ENCODE peak calls at places on chromosomes 3 and 15, in nine cellular contexts. Z is CD8-positive, alpha-beta T cell; D is IMR-90; N is upper lobe of right lung; K is heart left ventricle; M is left ventricle myocardium inferior; E is thoracic aorta; G is cardiac muscle cell; P is right cardiac atrium. B is an unnamed sample.

GRCh38 chr3:45011756-45012441 is 14.2 kb upstream of the CLEC3B start:
- DNase-seq in Z (no peak), D (peak; percentile 91), N (peak; percentile 67), K (peak; percentile 71), M (peak; percentile 77), E (no peak), G (peak; percentile 95), P (peak; percentile 82), B (peak; percentile 79)

GRCh38 chr3:54888873-54889272 is 39.0 kb downstream of the LRTM1 start:
- DNase-seq in Z (no peak), D (peak; percentile 24), N (no peak), K (no peak), M (no peak), E (no peak), G (peak; percentile 61), P (no peak), B (no peak)

GRCh38 chr15:89523101-89523500 is 26.7 kb upstream of the RHCG start:
- DNase-seq in Z (no peak), D (no peak), N (no peak), K (no peak), M (no peak), E (no peak), G (no peak), P (no peak), B (no peak)

GRCh38 chr3:5093786-5094185 is 28.3 kb upstream of the ARL8B start:
- DNase-seq in Z (no peak), D (no peak), N (no peak), K (no peak), M (no peak), E (no peak), G (no peak), P (no peak), B (no peak)

GRCh38 chr3:123740391-123740822 is 143.7 kb downstream of the MYLK start:
- DNase-seq in Z (no peak), D (no peak), N (no peak), K (no peak), M (peak; percentile 34), E (no peak), G (no peak), P (peak; percentile 76), B (no peak)

GRCh38 chr3:193148678-193149473 is 92.1 kb upstream of the PLAAT1 start:
- DNase-seq in Z (no peak), D (no peak), N (no peak), K (no peak), M (no peak), E (no peak), G (no peak), P (no peak), B (no peak)

GRCh38 chr3:188157407-188157806 is 3.5 kb downstream of the LPP start:
- DNase-seq in Z (no peak), D (no peak), N (no peak), K (no peak), M (no peak), E (no peak), G (no peak), P (no peak), B (no peak)

GRCh38 chr15:86863226-86863915 is 783.7 kb downstream of the AGBL1 start:
- DNase-seq in Z (no peak), D (no peak), N (no peak), K (no peak), M (no peak), E (no peak), G (peak; percentile 6), P (no peak), B (no peak)

GRCh38 chr3:141412087-141412935 is 44.0 kb downstream of the ZBTB38 start:
- DNase-seq in Z (peak; percentile 55), D (peak; percentile 96), N (no peak), K (peak; percentile 62), M (peak; percentile 45), E (no peak), G (peak; percentile 80), P (no peak), B (peak; percentile 77)

GRCh38 chr15:78321041-78321570 is 19.0 kb upstream of the CRABP1 start:
- DNase-seq in Z (no peak), D (no peak), N (peak; percentile 52), K (no peak), M (no peak), E (no peak), G (no peak), P (no peak), B (no peak)

GRCh38 chr3:33980252-33980651 is 181.8 kb downstream of the PDCD6IP start:
- DNase-seq in Z (no peak), D (peak; percentile 85), N (no peak), K (no peak), M (no peak), E (no peak), G (peak; percentile 50), P (no peak), B (peak; percentile 26)

GRCh38 chr15:81256916-81257315 is 60.2 kb downstream of the IL16 start:
- DNase-seq in Z (no peak), D (peak; percentile 73), N (no peak), K (no peak), M (no peak), E (no peak), G (peak; percentile 74), P (no peak), B (no peak)

GRCh38 chr3:110687138-110687537 is 384.5 kb upstream of the NECTIN3 start:
- DNase-seq in Z (no peak), D (peak; percentile 69), N (no peak), K (no peak), M (no peak), E (no peak), G (no peak), P (no peak), B (no peak)

GRCh38 chr3:154121236-154122095 is at the start of gene ARHGEF26:
- DNase-seq in Z (peak; percentile 61), D (peak; percentile 56), N (peak; percentile 95), K (peak; percentile 87), M (peak; percentile 86), E (peak; percentile 64), G (peak; percentile 85), P (peak; percentile 95), B (peak; percentile 82)

GRCh38 chr15:85867250-85867649 is 72.5 kb upstream of the KLHL25 start:
- DNase-seq in Z (no peak), D (no peak), N (no peak), K (no peak), M (no peak), E (no peak), G (no peak), P (no peak), B (no peak)

GRCh38 chr3:20080956-20081554 is 40.8 kb downstream of the KAT2B start:
- DNase-seq in Z (peak; percentile 32), D (peak; percentile 6), N (peak; percentile 67), K (peak; percentile 85), M (peak; percentile 84), E (peak; percentile 33), G (no peak), P (peak; percentile 92), B (no peak)

GRCh38 chr15:59436774-59437472 is 1.1 kb upstream of the FAM81A start:
- DNase-seq in Z (no peak), D (no peak), N (no peak), K (no peak), M (no peak), E (no peak), G (peak; percentile 45), P (no peak), B (no peak)

GRCh38 chr3:179347108-179347382 is 464 bp upstream of the MFN1 start:
- DNase-seq in Z (no peak), D (no peak), N (no peak), K (no peak), M (no peak), E (no peak), G (no peak), P (no peak), B (no peak)

GRCh38 chr15:43329222-43329959 is 982 bp downstream of the LCMT2 start:
- DNase-seq in Z (no peak), D (peak; percentile 37), N (no peak), K (no peak), M (no peak), E (no peak), G (peak; percentile 7), P (peak; percentile 39), B (no peak)

DNA sequence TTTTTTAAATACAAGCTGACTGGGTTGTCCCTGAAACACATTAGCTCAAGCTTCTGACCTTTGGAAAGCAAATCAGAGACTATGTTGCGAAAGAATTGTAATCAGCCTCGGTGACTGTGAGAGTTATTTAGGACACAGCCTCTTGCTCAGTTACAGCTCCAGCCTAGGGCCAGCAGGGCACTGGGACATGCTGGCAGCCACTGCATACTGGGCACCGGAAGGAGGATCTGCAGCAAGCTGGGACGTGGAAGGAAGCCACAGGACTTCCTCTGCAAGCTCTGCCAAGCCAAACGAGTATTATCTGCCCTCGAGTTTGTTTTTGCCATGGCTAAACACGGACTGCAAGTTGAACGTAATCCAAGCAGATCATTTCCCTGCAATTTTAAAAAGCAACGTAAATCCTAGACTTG is 24.4 kb upstream of the COPG1 start:
- DNase-seq in Z (no peak), D (peak; percentile 69), N (peak; percentile 89), K (peak; percentile 87), M (peak; percentile 86), E (no peak), G (peak; percentile 81), P (peak; percentile 95), B (no peak)
- H3K4me3 ChIP-seq in Z (no peak overlapping the region), D (peak overlapping the region; percentile 2), N (peak overlapping the region; percentile 15), K (no peak overlapping the region), M (peak overlapping the region; percentile 37), E (peak overlapping the region; percentile 47), G (no peak overlapping the region), P (no peak overlapping the region), B (no peak overlapping the region)

GRCh38 chr3:107816082-107816481 is 274.7 kb downstream of the CD47 start:
- DNase-seq in Z (no peak), D (no peak), N (no peak), K (no peak), M (no peak), E (no peak), G (no peak), P (no peak), B (no peak)

GRCh38 chr3:107806021-107806420 is 283.3 kb downstream of the BBX start:
- DNase-seq in Z (no peak), D (no peak), N (no peak), K (no peak), M (no peak), E (no peak), G (no peak), P (no peak), B (no peak)

GRCh38 chr3:107813066-107813465 is 277.8 kb downstream of the CD47 start:
- DNase-seq in Z (no peak), D (peak; percentile 53), N (no peak), K (no peak), M (no peak), E (no peak), G (peak; percentile 42), P (no peak), B (no peak)

GRCh38 chr3:107810195-107811071 is 280.4 kb downstream of the CD47 start:
- DNase-seq in Z (no peak), D (peak; percentile 9), N (no peak), K (no peak), M (no peak), E (no peak), G (no peak), P (no peak), B (no peak)
- H3K27ac ChIP-seq in Z (no peak overlapping the region), D (no peak overlapping the region), N (no peak overlapping the region), K (no peak overlapping the region), M (no peak overlapping the region), E (no peak overlapping the region), G (no peak overlapping the region), P (no peak overlapping the region), B (no peak overlapping the region)

GRCh38 chr3:113153499-113154107 is 57.8 kb upstream of the BOC start:
- DNase-seq in Z (no peak), D (no peak), N (no peak), K (no peak), M (no peak), E (no peak), G (no peak), P (no peak), B (no peak)
- H3K4me3 ChIP-seq in Z (no peak overlapping the region), D (no peak overlapping the region), N (no peak overlapping the region), K (no peak overlapping the region), M (no peak overlapping the region), E (no peak overlapping the region), G (no peak overlapping the region), P (no peak overlapping the region), B (no peak overlapping the region)

GRCh38 chr3:150790621-150791020 is 27.7 kb upstream of the SIAH2 start:
- DNase-seq in Z (no peak), D (no peak), N (no peak), K (no peak), M (no peak), E (no peak), G (peak; percentile 16), P (no peak), B (no peak)
- H3K27ac ChIP-seq in Z (no peak overlapping the region), D (no peak overlapping the region), N (no peak overlapping the region), K (no peak overlapping the region), M (no peak overlapping the region), E (no peak overlapping the region), G (no peak overlapping the region), P (no peak overlapping the region), B (no peak overlapping the region)

B was measured in SJSA1.